ENCODE peak calls at places on chromosomes 13 and 19, in six cellular contexts. C, J, G, W, K and L are unnamed samples.

GRCh38 chr13:26995159-26995558 is 176.5 kb downstream of the USP12 start:
- DNase-seq in C (no peak), J (no peak), G (no peak), W (no peak), K (no peak), L (no peak)

GRCh38 chr13:42821437-42821836 is 40.1 kb downstream of the FAM216B start:
- DNase-seq in C (no peak), J (no peak), G (no peak), W (peak), K (peak), L (no peak)

GRCh38 chr13:76148926-76149325 is 512.8 kb downstream of the LMO7 start:
- DNase-seq in C (peak), J (no peak), G (no peak), W (peak), K (peak), L (no peak)

GRCh38 chr19:3100747-3101730 is 6.9 kb downstream of the GNA11 start:
- DNase-seq in C (no peak), J (no peak), G (no peak), W (no peak), K (no peak), L (no peak)

GRCh38 chr13:75861786-75862185 is 225.7 kb downstream of the LMO7 start:
- DNase-seq in C (no peak), J (no peak), G (no peak), W (peak), K (peak), L (no peak)

GRCh38 chr19:46391296-46392251 is 21.8 kb downstream of the CCDC8 start:
- DNase-seq in C (no peak), J (no peak), G (no peak), W (no peak), K (no peak), L (no peak)

GRCh38 chr13:59680429-59681024 is 483.2 kb downstream of the DIAPH3 start:
- DNase-seq in C (no peak), J (peak), G (no peak), W (peak), K (peak), L (peak)

GRCh38 chr19:1132625-1133383 is 29.0 kb downstream of the GPX4 start:
- DNase-seq in C (no peak), J (no peak), G (no peak), W (no peak), K (no peak), L (no peak)

GRCh38 chr13:43786766-43787517 is at the start of gene ENOX1:
- DNase-seq in C (no peak), J (no peak), G (peak), W (peak), K (peak), L (peak)

GRCh38 chr19:51135004-51135403 is 7.1 kb upstream of the SIGLEC7 start:
- DNase-seq in C (no peak), J (no peak), G (no peak), W (no peak), K (no peak), L (no peak)

GRCh38 chr19:47485210-47485609 is 1.2 kb upstream of the KPTN start:
- DNase-seq in C (no peak), J (no peak), G (no peak), W (no peak), K (no peak), L (no peak)

GRCh38 chr13:113064534-113065405 is 40.8 kb upstream of the F7 start:
- DNase-seq in C (no peak), J (no peak), G (no peak), W (peak), K (peak), L (no peak)

GRCh38 chr13:33249066-33249465 is 36.5 kb downstream of the STARD13 start:
- DNase-seq in C (no peak), J (no peak), G (no peak), W (peak), K (peak), L (no peak)

GRCh38 chr13:42985312-42986175 is 6.5 kb downstream of the EPSTI1 start:
- DNase-seq in C (no peak), J (no peak), G (no peak), W (no peak), K (no peak), L (no peak)

GRCh38 chr13:55410398-55411330 is 1730.1 kb upstream of the PRR20A start:
- DNase-seq in C (no peak), J (no peak), G (no peak), W (no peak), K (no peak), L (no peak)

GRCh38 chr19:52567921-52568320 is 2.2 kb upstream of the ZNF701 start:
- DNase-seq in C (no peak), J (no peak), G (no peak), W (no peak), K (no peak), L (no peak)

GRCh38 chr13:63578796-63579195 is 2163.1 kb upstream of the PCDH20 start:
- DNase-seq in C (no peak), J (no peak), G (no peak), W (no peak), K (no peak), L (no peak)

GRCh38 chr19:29662604-29663404 is 2.5 kb upstream of the PLEKHF1 start:
- DNase-seq in C (peak), J (no peak), G (no peak), W (peak), K (peak), L (no peak)